ENCODE peak calls at places on chromosome 5, in ten cellular contexts. P, R, X, G, E, D, I, L, S and J are unnamed samples.

GRCh38 chr5:110040178-110040577 is 350.5 kb downstream of the MAN2A1 start:
- DNase-seq in S (no peak), P (no peak), G (no peak), D (no peak), X (no peak), E (no peak), I (no peak), R (no peak), L (no peak), J (no peak)

GRCh38 chr5:117486879-117487391 is 912.3 kb upstream of the SEMA6A start:
- DNase-seq in I (no peak), S (no peak), D (no peak), R (no peak), G (no peak), E (peak; percentile 43), P (no peak), X (peak; percentile 9), L (no peak), J (no peak)

GRCh38 chr5:173618927-173619519 is 2.6 kb upstream of the BOD1 start:
- DNase-seq in I (no peak), X (peak; percentile 37), L (no peak), E (peak; percentile 37), D (peak; percentile 76), P (peak; percentile 58), S (no peak), G (no peak), R (peak; percentile 24), J (peak; percentile 48)

GRCh38 chr5:93583799-93584530 is 943 bp downstream of the NR2F1 start:
- DNase-seq in P (peak; percentile 68), R (no peak), D (no peak), I (no peak), X (no peak), S (peak; percentile 71), E (no peak), G (no peak), L (peak; percentile 88), J (no peak)

GRCh38 chr5:60638300-60638699 is 61.7 kb downstream of the DEPDC1B start:
- DNase-seq in E (no peak), I (no peak), P (no peak), R (no peak), L (no peak), X (no peak), S (no peak), G (no peak), D (no peak), J (no peak)

GRCh38 chr5:172055996-172056395 is 49.6 kb upstream of the FBXW11 start:
- DNase-seq in X (no peak), D (no peak), L (no peak), S (no peak), E (no peak), G (no peak), P (no peak), R (no peak), I (no peak), J (no peak)

GRCh38 chr5:144583493-144584154 is 413.0 kb downstream of the KCTD16 start:
- DNase-seq in D (no peak), E (no peak), S (no peak), P (no peak), I (no peak), X (no peak), L (no peak), R (no peak), G (no peak), J (no peak)

GRCh38 chr5:79547982-79548381 is 34.0 kb upstream of the HOMER1 start:
- DNase-seq in X (no peak), I (no peak), L (no peak), D (no peak), R (no peak), G (no peak), P (no peak), E (no peak), S (no peak), J (peak; percentile 79)

GRCh38 chr5:16606628-16607027 is 10.2 kb downstream of the RETREG1 start:
- DNase-seq in G (no peak), I (no peak), R (no peak), P (no peak), X (no peak), E (no peak), L (no peak), D (no peak), S (no peak), J (no peak)

GRCh38 chr5:131899686-131900085 is 45.8 kb downstream of the MEIKIN start:
- DNase-seq in E (no peak), P (no peak), L (no peak), I (no peak), X (no peak), G (no peak), D (no peak), S (no peak), R (no peak), J (no peak)

GRCh38 chr5:56303511-56303910 is 70.4 kb upstream of the ANKRD55 start:
- DNase-seq in I (no peak), X (no peak), D (no peak), G (no peak), R (no peak), E (no peak), P (no peak), S (no peak), L (no peak), J (no peak)

GRCh38 chr5:56305551-56305950 is 72.4 kb upstream of the ANKRD55 start:
- DNase-seq in S (no peak), D (no peak), G (no peak), X (no peak), P (no peak), E (no peak), R (no peak), I (no peak), L (no peak), J (no peak)

GRCh38 chr5:56306433-56307150 is 73.5 kb upstream of the ANKRD55 start:
- DNase-seq in X (no peak), S (no peak), I (no peak), D (no peak), P (no peak), G (no peak), L (no peak), E (no peak), R (no peak), J (no peak)

GRCh38 chr5:56307714-56308346 is 74.7 kb upstream of the ANKRD55 start:
- DNase-seq in D (no peak), R (no peak), S (no peak), L (no peak), I (no peak), E (no peak), G (no peak), X (no peak), P (no peak), J (no peak)

GRCh38 chr5:56305001-56305400 is 71.9 kb upstream of the ANKRD55 start:
- DNase-seq in L (no peak), S (no peak), X (no peak), E (no peak), I (no peak), P (no peak), D (no peak), G (no peak), R (no peak), J (no peak)
- H3K4me1 ChIP-seq in L (peaks cover 5% of the 10 kb centered on the region), S (no peaks in the 10 kb centered on the region), X (no peaks in the 10 kb centered on the region), E (peaks cover 7% of the 10 kb centered on the region), I (no peaks in the 10 kb centered on the region), P (no peaks in the 10 kb centered on the region), D (peaks cover 10% of the 10 kb centered on the region), G (no peaks in the 10 kb centered on the region), R (no peaks in the 10 kb centered on the region), J (no peaks in the 10 kb centered on the region)

GRCh38 chr5:151208481-151208914 is 15.4 kb downstream of the CCDC69 start:
- DNase-seq in I (no peak), R (no peak), P (peak; percentile 14), G (no peak), X (no peak), S (peak; percentile 73), L (no peak), D (no peak), E (no peak), J (no peak)
- TF ChIP-seq POLR2A in I (no peak), R (no peak), P (no peak), G (no peak), X (no peak), S (no peak), L (no peak), D (no peak), E (no peak), J (no peak)

GRCh38 chr5:32020271-32020670 is 153.8 kb downstream of the GOLPH3 start:
- DNase-seq in P (no peak), G (no peak), R (no peak), S (no peak), D (no peak), X (no peak), L (no peak), E (no peak), I (no peak), J (no peak)
- H3K4me3 ChIP-seq in P (peak overlapping the region; percentile 45), G (no peak overlapping the region), R (no peak overlapping the region), S (no peak overlapping the region), D (no peak overlapping the region), X (no peak overlapping the region), L (peak overlapping the region; percentile 19), E (no peak overlapping the region), I (no peak overlapping the region), J (no peak overlapping the region)

GRCh38 chr5:88837817-88838216 is 45.2 kb downstream of the MEF2C start:
- DNase-seq in R (no peak), G (no peak), P (no peak), E (no peak), S (no peak), D (no peak), I (no peak), L (no peak), X (no peak), J (no peak)

GRCh38 chr5:88834499-88834898 is 48.5 kb downstream of the MEF2C start:
- DNase-seq in S (no peak), D (no peak), X (no peak), I (no peak), G (no peak), L (no peak), P (no peak), E (no peak), R (no peak), J (no peak)

GRCh38 chr5:88838500-88838899 is 44.5 kb downstream of the MEF2C start:
- DNase-seq in R (no peak), L (no peak), I (no peak), D (no peak), P (no peak), G (no peak), S (no peak), X (no peak), E (no peak), J (no peak)

GRCh38 chr5:88837222-88837621 is 45.8 kb downstream of the MEF2C start:
- DNase-seq in G (no peak), I (no peak), S (no peak), D (no peak), X (no peak), R (no peak), P (no peak), E (no peak), L (no peak), J (no peak)

DNA sequence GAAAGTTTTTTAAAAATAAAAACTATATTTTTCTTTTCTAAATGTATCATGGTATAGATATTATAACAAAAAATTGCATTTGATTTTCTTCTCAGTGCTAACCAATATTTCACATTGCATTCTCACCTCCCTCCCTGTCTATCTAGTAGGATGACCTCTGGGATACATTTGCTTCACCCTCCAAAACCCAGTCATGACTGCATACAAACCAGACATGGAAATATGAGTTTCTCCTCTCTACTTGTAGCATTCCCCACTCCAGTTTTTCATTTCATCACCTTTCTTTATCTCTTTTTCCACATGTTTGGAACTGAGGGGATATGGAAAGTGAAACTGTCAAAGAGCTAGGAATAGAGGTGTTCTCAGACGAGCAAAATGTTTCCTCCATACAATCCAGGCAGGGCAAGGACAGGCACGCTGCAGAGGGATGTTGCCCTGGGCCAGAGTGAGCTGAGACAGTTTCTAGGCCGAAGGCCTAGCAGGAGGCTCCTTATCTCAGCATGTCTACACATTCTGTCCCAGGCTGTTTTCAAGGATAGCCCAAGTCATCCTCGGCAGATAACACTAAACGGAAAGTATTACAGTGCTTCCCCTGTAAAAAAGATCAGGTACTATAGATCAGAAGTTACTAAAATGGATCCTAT is 46.7 kb downstream of the MEF2C start:
- DNase-seq in R (peak; percentile 60), G (no peak), L (peak; percentile 50), I (no peak), S (no peak), E (no peak), P (peak; percentile 77), D (no peak), X (no peak), J (no peak)
- H3K4me1 ChIP-seq in R (peaks cover 46% of the 10 kb centered on the region), G (peaks cover 3% of the 10 kb centered on the region), L (peaks cover 72% of the 10 kb centered on the region), I (no peaks in the 10 kb centered on the region), S (peaks cover 26% of the 10 kb centered on the region), E (no peaks in the 10 kb centered on the region), P (peaks cover 85% of the 10 kb centered on the region), D (no peaks in the 10 kb centered on the region), X (peaks cover 12% of the 10 kb centered on the region), J (no peaks in the 10 kb centered on the region)